ENCODE peak calls at places on chromosomes 1 and 21, in six cellular contexts. One of them, this sample, is unnamed.

GRCh38 chr1:152613511-152613910 is at the start of gene LCE3B:
- DNase-seq in H1: no peak
- DNase-seq in mesenchymal stem cell: no peak
- DNase-seq in neuronal stem cell: no peak
- DNase-seq in IMR-90: no peak
- DNase-seq in mesendoderm: no peak
- DNase-seq in this sample: no peak

GRCh38 chr21:43375006-43375826 is 51.7 kb downstream of the SIK1 start:
- DNase-seq in mesendoderm: no peak
- DNase-seq in neuronal stem cell: no peak
- DNase-seq in mesenchymal stem cell: no peak
- DNase-seq in H1: no peak
- DNase-seq in IMR-90: no peak
- DNase-seq in this sample: no peak

GRCh38 chr1:235073331-235073967 is 55.2 kb downstream of the TOMM20 start:
- DNase-seq in mesenchymal stem cell: no peak
- DNase-seq in IMR-90: no peak
- DNase-seq in mesendoderm: no peak
- DNase-seq in H1: no peak
- DNase-seq in neuronal stem cell: no peak
- DNase-seq in this sample: no peak

GRCh38 chr1:42173961-42174715 is 9.6 kb upstream of the GUCA2A start:
- DNase-seq in H1: no peak
- DNase-seq in neuronal stem cell: no peak
- DNase-seq in mesenchymal stem cell: no peak
- DNase-seq in mesendoderm: no peak
- DNase-seq in IMR-90: peak
- DNase-seq in this sample: no peak

GRCh38 chr1:18182518-18183160 is 75.0 kb downstream of the IGSF21 start:
- DNase-seq in mesendoderm: peak
- DNase-seq in mesenchymal stem cell: no peak
- DNase-seq in H1: no peak
- DNase-seq in neuronal stem cell: no peak
- DNase-seq in IMR-90: no peak
- DNase-seq in this sample: peak

GRCh38 chr1:31792116-31792515 is 23.7 kb downstream of the SPOCD1 start:
- DNase-seq in H1: no peak
- DNase-seq in neuronal stem cell: no peak
- DNase-seq in IMR-90: no peak
- DNase-seq in mesenchymal stem cell: no peak
- DNase-seq in mesendoderm: no peak
- DNase-seq in this sample: peak

GRCh38 chr1:206709322-206709721 is 24.6 kb downstream of the MAPKAPK2 start:
- DNase-seq in neuronal stem cell: no peak
- DNase-seq in IMR-90: no peak
- DNase-seq in mesendoderm: no peak
- DNase-seq in mesenchymal stem cell: no peak
- DNase-seq in H1: no peak
- DNase-seq in this sample: no peak

GRCh38 chr1:166903232-166903631 is 27.2 kb upstream of the TADA1 start:
- DNase-seq in neuronal stem cell: no peak
- DNase-seq in mesenchymal stem cell: no peak
- DNase-seq in H1: no peak
- DNase-seq in IMR-90: no peak
- DNase-seq in mesendoderm: no peak
- DNase-seq in this sample: no peak

GRCh38 chr1:73056826-73057225 is 774.5 kb upstream of the NEGR1 start:
- DNase-seq in IMR-90: no peak
- DNase-seq in mesendoderm: no peak
- DNase-seq in mesenchymal stem cell: no peak
- DNase-seq in H1: no peak
- DNase-seq in neuronal stem cell: no peak
- DNase-seq in this sample: no peak

GRCh38 chr1:192539450-192540132 is 36.0 kb upstream of the RGS1 start:
- DNase-seq in neuronal stem cell: peak
- DNase-seq in H1: no peak
- DNase-seq in mesendoderm: peak
- DNase-seq in IMR-90: peak
- DNase-seq in mesenchymal stem cell: peak
- DNase-seq in this sample: no peak

GRCh38 chr1:16119504-16119903 is 36.4 kb downstream of the EPHA2 start:
- DNase-seq in neuronal stem cell: no peak
- DNase-seq in H1: no peak
- DNase-seq in IMR-90: no peak
- DNase-seq in mesendoderm: no peak
- DNase-seq in mesenchymal stem cell: no peak
- DNase-seq in this sample: no peak

GRCh38 chr1:77164434-77164944 is 54.7 kb downstream of the PIGK start:
- DNase-seq in H1: no peak
- DNase-seq in mesenchymal stem cell: no peak
- DNase-seq in neuronal stem cell: no peak
- DNase-seq in mesendoderm: no peak
- DNase-seq in IMR-90: no peak
- DNase-seq in this sample: no peak

GRCh38 chr1:81414417-81415087 is 386.2 kb upstream of the ADGRL2 start:
- DNase-seq in IMR-90: peak
- DNase-seq in neuronal stem cell: peak
- DNase-seq in mesendoderm: peak
- DNase-seq in mesenchymal stem cell: peak
- DNase-seq in H1: peak
- DNase-seq in this sample: peak

GRCh38 chr21:45590726-45591618 is 48.7 kb upstream of the SLC19A1 start:
- DNase-seq in mesenchymal stem cell: peak
- DNase-seq in neuronal stem cell: no peak
- DNase-seq in mesendoderm: no peak
- DNase-seq in IMR-90: no peak
- DNase-seq in H1: no peak
- DNase-seq in this sample: peak

GRCh38 chr1:37989381-37989930 is 366 bp downstream of the SF3A3 start:
- DNase-seq in neuronal stem cell: no peak
- DNase-seq in mesendoderm: peak
- DNase-seq in mesenchymal stem cell: peak
- DNase-seq in H1: no peak
- DNase-seq in IMR-90: peak
- DNase-seq in this sample: peak

GRCh38 chr21:34205811-34206635 is 132.6 kb downstream of the MRPS6 start:
- DNase-seq in neuronal stem cell: no peak
- DNase-seq in mesendoderm: no peak
- DNase-seq in mesenchymal stem cell: no peak
- DNase-seq in H1: no peak
- DNase-seq in IMR-90: no peak
- DNase-seq in this sample: no peak

GRCh38 chr21:32370971-32371766 is 21.6 kb downstream of the URB1 start:
- DNase-seq in mesenchymal stem cell: no peak
- DNase-seq in IMR-90: peak
- DNase-seq in H1: no peak
- DNase-seq in neuronal stem cell: no peak
- DNase-seq in mesendoderm: no peak
- DNase-seq in this sample: no peak

GRCh38 chr1:216640100-216640499 is 83.1 kb downstream of the ESRRG start:
- DNase-seq in mesendoderm: no peak
- DNase-seq in mesenchymal stem cell: no peak
- DNase-seq in neuronal stem cell: no peak
- DNase-seq in H1: no peak
- DNase-seq in IMR-90: no peak
- DNase-seq in this sample: no peak

GRCh38 chr1:205287076-205287475 is 34.5 kb downstream of the NUAK2 start:
- DNase-seq in IMR-90: no peak
- DNase-seq in mesenchymal stem cell: no peak
- DNase-seq in H1: no peak
- DNase-seq in neuronal stem cell: no peak
- DNase-seq in mesendoderm: no peak
- DNase-seq in this sample: no peak

GRCh38 chr1:205283270-205284147 is 38.0 kb downstream of the NUAK2 start:
- DNase-seq in H1: no peak
- DNase-seq in mesendoderm: no peak
- DNase-seq in IMR-90: no peak
- DNase-seq in mesenchymal stem cell: no peak
- DNase-seq in neuronal stem cell: no peak
- DNase-seq in this sample: no peak

GRCh38 chr1:205286335-205286950 is 35.1 kb downstream of the NUAK2 start:
- DNase-seq in H1: no peak
- DNase-seq in mesendoderm: no peak
- DNase-seq in mesenchymal stem cell: peak
- DNase-seq in IMR-90: peak
- DNase-seq in neuronal stem cell: no peak
- DNase-seq in this sample: no peak

GRCh38 chr1:205285391-205286101 is 36.0 kb downstream of the NUAK2 start:
- DNase-seq in H1: no peak
- DNase-seq in mesendoderm: no peak
- DNase-seq in neuronal stem cell: no peak
- DNase-seq in IMR-90: no peak
- DNase-seq in mesenchymal stem cell: peak
- DNase-seq in this sample: no peak

DNA sequence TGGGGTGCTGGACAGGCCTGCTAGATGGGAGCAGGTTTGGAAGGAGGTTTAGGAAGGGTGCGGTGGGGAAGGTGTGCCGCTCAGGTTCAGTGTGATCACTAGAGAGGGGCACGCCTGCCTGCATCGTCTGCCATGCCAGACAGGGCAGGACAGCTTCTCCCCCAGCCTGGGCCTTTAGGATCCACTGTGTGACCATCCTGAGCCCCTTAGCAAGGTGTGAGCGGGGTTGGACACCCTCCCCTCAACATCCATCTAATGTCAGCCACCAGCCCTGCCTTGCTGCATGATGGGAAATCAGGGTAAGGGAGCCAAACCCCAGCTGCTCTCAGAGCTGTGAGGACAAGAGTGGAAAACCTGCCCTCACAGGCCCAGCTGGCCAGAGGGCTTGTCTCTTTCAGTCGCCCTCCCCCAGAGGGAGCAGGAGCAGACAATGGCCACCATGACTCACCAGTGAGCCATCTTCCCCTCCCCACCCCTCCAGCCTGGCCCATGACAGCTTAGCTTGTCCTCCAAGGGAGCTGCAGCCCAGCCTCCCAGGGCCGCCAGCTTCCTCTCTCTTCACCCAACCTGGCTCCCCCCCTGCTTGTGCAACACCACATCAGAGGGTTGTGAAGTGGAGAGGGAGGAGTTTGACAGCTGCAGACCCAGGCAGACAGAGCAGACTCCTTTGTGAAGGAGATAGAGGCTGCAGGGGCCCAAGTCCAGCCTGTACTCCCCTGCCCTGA is 37.0 kb downstream of the NUAK2 start:
- DNase-seq in IMR-90: peak
- DNase-seq in H1: peak
- DNase-seq in neuronal stem cell: peak
- DNase-seq in mesenchymal stem cell: peak
- DNase-seq in mesendoderm: peak
- DNase-seq in this sample: peak
- H2BK5ac ChIP-seq in IMR-90: peak
- H2BK5ac ChIP-seq in H1: peak
- H2BK5ac ChIP-seq in neuronal stem cell: peak
- H2BK5ac ChIP-seq in mesenchymal stem cell: peak
- H2BK5ac ChIP-seq in mesendoderm: peak
- H2BK5ac ChIP-seq in this sample: no peak

DNA sequence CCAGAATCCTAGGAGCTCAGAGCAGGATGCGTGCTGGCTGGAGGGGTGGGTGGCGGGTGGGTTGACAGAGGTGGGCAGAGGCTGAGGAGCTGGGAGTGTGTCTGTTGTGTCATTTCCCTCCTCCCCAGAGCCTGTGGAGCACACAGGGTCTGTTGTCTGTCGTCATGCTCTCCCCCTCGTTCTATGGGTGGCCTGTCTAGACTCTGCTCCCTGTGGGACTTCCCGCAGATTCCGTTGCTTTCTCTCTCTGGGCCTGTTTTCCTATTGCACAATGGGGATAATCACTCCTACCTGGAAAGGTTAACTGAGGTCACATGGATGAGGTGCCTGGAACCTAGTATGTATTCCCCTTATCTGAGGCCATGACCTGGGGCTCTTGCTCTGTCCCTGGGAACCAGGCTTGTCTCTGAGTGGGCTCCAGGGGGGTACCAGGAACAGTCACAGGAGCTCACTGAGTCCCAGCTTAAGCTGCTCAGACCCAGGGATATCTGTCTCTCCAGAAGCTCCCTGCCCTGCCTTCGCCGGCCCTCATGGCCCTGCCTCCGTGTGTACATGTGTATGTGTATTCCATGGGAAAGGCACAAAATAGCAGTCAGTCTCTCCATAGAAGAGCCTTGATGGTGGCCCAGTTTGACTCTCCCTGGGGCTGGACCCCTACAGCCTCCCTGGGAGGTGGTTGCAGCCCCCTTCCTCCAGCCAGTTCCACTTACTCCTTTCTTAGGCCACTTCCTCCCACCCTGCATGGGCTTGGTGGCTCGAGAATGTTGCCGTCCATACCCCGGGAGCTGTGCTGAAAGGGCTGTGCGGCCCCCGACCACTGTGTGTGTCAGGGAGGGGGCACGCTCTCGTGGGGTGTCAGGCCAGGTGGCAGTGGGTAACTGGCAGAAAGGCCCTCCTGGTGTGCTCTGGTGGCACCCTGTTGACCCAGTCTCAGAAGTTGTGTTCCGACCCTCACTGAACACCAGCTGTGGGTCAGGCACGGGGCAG is 17.9 kb downstream of the PTPRF start:
- DNase-seq in neuronal stem cell: no peak
- DNase-seq in IMR-90: no peak
- DNase-seq in mesendoderm: peak
- DNase-seq in H1: no peak
- DNase-seq in mesenchymal stem cell: peak
- DNase-seq in this sample: no peak
- H2BK5ac ChIP-seq in neuronal stem cell: peak
- H2BK5ac ChIP-seq in IMR-90: no peak
- H2BK5ac ChIP-seq in mesendoderm: no peak
- H2BK5ac ChIP-seq in H1: peak
- H2BK5ac ChIP-seq in mesenchymal stem cell: no peak
- H2BK5ac ChIP-seq in this sample: no peak

GRCh38 chr1:175036476-175036875 is 13.3 kb upstream of the MRPS14 start:
- DNase-seq in neuronal stem cell: no peak
- DNase-seq in mesenchymal stem cell: no peak
- DNase-seq in IMR-90: no peak
- DNase-seq in H1: no peak
- DNase-seq in mesendoderm: peak
- DNase-seq in this sample: no peak
- H2BK5ac ChIP-seq in neuronal stem cell: no peak
- H2BK5ac ChIP-seq in mesenchymal stem cell: no peak
- H2BK5ac ChIP-seq in IMR-90: no peak
- H2BK5ac ChIP-seq in H1: no peak
- H2BK5ac ChIP-seq in mesendoderm: no peak
- H2BK5ac ChIP-seq in this sample: no peak

DNA sequence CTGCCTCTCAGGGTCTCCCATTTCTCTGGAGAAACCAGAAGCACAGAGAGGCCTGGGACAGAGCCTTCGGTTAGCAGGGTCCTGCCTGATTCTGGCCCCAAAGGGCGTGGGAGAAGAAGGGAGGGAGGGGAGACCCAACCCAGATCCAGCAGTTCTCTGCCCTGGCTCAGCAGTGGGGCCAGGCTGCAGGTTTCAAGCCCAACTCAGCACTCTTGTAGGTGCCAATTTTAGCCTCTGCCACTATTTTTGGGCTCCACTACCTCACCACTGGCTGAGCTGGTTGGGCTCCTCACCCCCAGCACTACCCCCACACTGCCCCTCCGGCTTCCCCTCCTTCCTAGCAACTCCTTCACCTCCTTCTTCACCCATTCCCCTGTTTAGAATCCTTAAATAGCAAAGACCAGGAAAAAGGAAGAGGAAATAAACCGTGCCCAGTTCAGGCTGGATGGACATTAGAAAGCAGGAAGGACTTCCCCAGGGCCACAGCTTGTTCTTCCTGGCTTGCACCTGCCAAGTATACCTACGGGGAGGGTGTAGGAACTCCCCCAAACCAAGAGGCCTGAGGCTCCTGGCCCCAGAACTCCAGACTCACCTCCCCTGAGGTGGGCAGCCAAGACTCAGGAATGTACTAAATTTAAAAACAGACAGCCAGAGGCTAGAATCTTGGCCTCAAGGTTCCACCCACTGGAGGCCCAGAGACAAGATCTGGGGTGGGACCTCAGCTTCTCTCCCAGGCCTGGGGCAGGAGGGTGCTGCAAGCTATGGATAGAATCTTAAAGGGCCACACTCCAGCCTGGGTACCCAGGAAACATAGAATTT is 1.4 kb upstream of the ARHGEF2 start:
- DNase-seq in mesenchymal stem cell: no peak
- DNase-seq in neuronal stem cell: no peak
- DNase-seq in mesendoderm: no peak
- DNase-seq in IMR-90: no peak
- DNase-seq in H1: no peak
- DNase-seq in this sample: no peak
- H2BK5ac ChIP-seq in mesenchymal stem cell: no peak
- H2BK5ac ChIP-seq in neuronal stem cell: peak
- H2BK5ac ChIP-seq in mesendoderm: no peak
- H2BK5ac ChIP-seq in IMR-90: peak
- H2BK5ac ChIP-seq in H1: peak
- H2BK5ac ChIP-seq in this sample: no peak

This sample was measured in H9.